ENCODE peak calls at places on chromosomes 12 and 14, in nine cellular contexts. J is natural killer cell, Z is T follicular helper cell, M is NCI-H2029, E is M059J, U is GM10248, S is cardiac fibroblast, C is substantia nigra, B is NAMALWA. D is an unnamed sample.

GRCh38 chr14:87994974-87995373 is 2.0 kb upstream of the GALC start:
- DNase-seq in J (no peak), Z (no peak), M (no peak), E (no peak), U (peak; percentile 28), S (no peak), C (no peak), B (no peak), D (no peak)

GRCh38 chr14:69002069-69002468 is 23.0 kb upstream of the ACTN1 start:
- DNase-seq in J (no peak), Z (no peak), M (no peak), E (peak; percentile 40), U (no peak), S (peak; percentile 55), C (no peak), B (no peak), D (no peak)

GRCh38 chr12:11705010-11705409 is 55.5 kb downstream of the ETV6 start:
- DNase-seq in J (no peak), Z (no peak), M (peak; percentile 67), E (peak; percentile 83), U (no peak), S (peak; percentile 95), C (no peak), B (no peak), D (no peak)

GRCh38 chr14:89672636-89673279 is 255.7 kb upstream of the FOXN3 start:
- DNase-seq in J (no peak), Z (no peak), M (no peak), E (no peak), U (no peak), S (no peak), C (no peak), B (no peak), D (peak; percentile 25)

GRCh38 chr12:650983-651382 is 12.3 kb downstream of the NINJ2 start:
- DNase-seq in J (no peak), Z (no peak), M (no peak), E (no peak), U (no peak), S (no peak), C (no peak), B (no peak), D (no peak)

GRCh38 chr14:20680843-20681347 is 3.5 kb upstream of the RNASE4 start:
- DNase-seq in J (no peak), Z (no peak), M (no peak), E (no peak), U (peak; percentile 62), S (no peak), C (no peak), B (no peak), D (no peak)

GRCh38 chr12:97573901-97574300 is 111.3 kb downstream of the RMST start:
- DNase-seq in J (no peak), Z (no peak), M (no peak), E (no peak), U (no peak), S (no peak), C (no peak), B (no peak), D (no peak)

GRCh38 chr14:90907178-90907577 is 90.9 kb upstream of the TTC7B start:
- DNase-seq in J (no peak), Z (no peak), M (no peak), E (no peak), U (no peak), S (no peak), C (no peak), B (no peak), D (no peak)

GRCh38 chr12:76921072-76921471 is 42.3 kb upstream of the CSRP2 start:
- DNase-seq in J (no peak), Z (no peak), M (no peak), E (no peak), U (no peak), S (no peak), C (no peak), B (no peak), D (no peak)

GRCh38 chr14:94038510-94038909 is 12.4 kb downstream of the OTUB2 start:
- DNase-seq in J (no peak), Z (no peak), M (no peak), E (no peak), U (no peak), S (no peak), C (no peak), B (no peak), D (no peak)

GRCh38 chr12:57888407-57889157 is 42.1 kb upstream of the CTDSP2 start:
- DNase-seq in J (no peak), Z (no peak), M (peak; percentile 90), E (peak; percentile 91), U (no peak), S (peak; percentile 74), C (peak; percentile 60), B (no peak), D (no peak)

GRCh38 chr12:125125271-125125670 is 60.0 kb downstream of the AACS start:
- DNase-seq in J (no peak), Z (no peak), M (no peak), E (no peak), U (no peak), S (no peak), C (no peak), B (no peak), D (no peak)

GRCh38 chr14:21505009-21505553 is 6.1 kb downstream of the METTL3 start:
- DNase-seq in J (no peak), Z (no peak), M (no peak), E (no peak), U (peak; percentile 43), S (no peak), C (no peak), B (peak; percentile 26), D (no peak)

GRCh38 chr14:92663049-92663448 is 85.4 kb downstream of the LGMN start:
- DNase-seq in J (no peak), Z (no peak), M (no peak), E (no peak), U (no peak), S (peak; percentile 57), C (no peak), B (no peak), D (no peak)

D was measured in tibial nerve.